ENCODE peak calls at places on chromosomes 12 and 14, in ten cellular contexts. A is AML-193, S is Calu3, K is midbrain, Z is NCI-H2081, F is retinal pigment epithelial cell, N is DND-41, R is PC-9, E is MCF 10A, X is SK-MEL-5. I is an unnamed sample.

GRCh38 chr14:91997492-91997891 is 42.4 kb downstream of the TRIP11 start:
- DNase-seq in K (no peak), X (no peak), F (no peak), E (no peak), A (peak), Z (no peak), S (no peak), R (no peak), N (no peak), I (peak)

GRCh38 chr12:66035289-66035961 is 95.1 kb downstream of the LLPH start:
- DNase-seq in N (no peak), R (no peak), A (peak), Z (peak), X (peak), S (peak), F (peak), K (no peak), E (peak), I (peak)

GRCh38 chr12:48816148-48816854 is 2.0 kb upstream of the CACNB3 start:
- DNase-seq in N (no peak), A (no peak), E (peak), X (no peak), F (no peak), K (no peak), Z (no peak), S (no peak), R (peak), I (no peak)

GRCh38 chr14:97218713-97219355 is 421.7 kb downstream of the VRK1 start:
- DNase-seq in R (no peak), A (no peak), F (no peak), X (no peak), K (no peak), Z (no peak), E (no peak), N (peak), S (no peak), I (no peak)

GRCh38 chr12:59070534-59070933 is 150.2 kb upstream of the LRIG3 start:
- DNase-seq in A (no peak), F (peak), N (no peak), K (no peak), S (no peak), X (no peak), E (no peak), R (no peak), Z (peak), I (no peak)

GRCh38 chr12:94831081-94831747 is 172.3 kb downstream of the NDUFA12 start:
- DNase-seq in N (peak), S (no peak), Z (peak), R (no peak), F (no peak), A (no peak), E (no peak), X (no peak), K (no peak), I (no peak)

GRCh38 chr12:105426766-105427165 is 96.3 kb downstream of the C12orf75 start:
- DNase-seq in N (no peak), A (no peak), K (no peak), R (no peak), F (no peak), E (no peak), X (no peak), Z (no peak), S (no peak), I (no peak)

GRCh38 chr12:93530358-93530757 is 42.1 kb upstream of the SOCS2 start:
- DNase-seq in K (no peak), X (no peak), Z (no peak), N (no peak), S (no peak), R (no peak), E (no peak), F (no peak), A (peak), I (no peak)

GRCh38 chr12:54019924-54020586 is 8.2 kb upstream of the HOXC6 start:
- DNase-seq in N (no peak), Z (no peak), F (no peak), R (no peak), E (peak), X (peak), S (no peak), A (no peak), K (no peak), I (peak)

GRCh38 chr12:131639270-131639940 is 71.5 kb upstream of the SFSWAP start:
- DNase-seq in E (no peak), K (no peak), S (no peak), N (no peak), R (no peak), F (no peak), Z (no peak), A (no peak), X (no peak), I (no peak)

GRCh38 chr14:92937229-92937937 is 14.4 kb downstream of the CHGA start:
- DNase-seq in Z (no peak), K (no peak), E (peak), R (peak), F (no peak), S (peak), A (no peak), N (no peak), X (no peak), I (no peak)

GRCh38 chr14:22829661-22830328 is at the start of gene MRPL52:
- DNase-seq in S (peak), X (peak), R (peak), E (peak), Z (peak), F (no peak), K (peak), N (peak), A (peak), I (peak)